ENCODE peak calls at places on chromosomes 16 and 17, in four cellular contexts. B is thoracic aorta, O is colonic mucosa, G is OCI-LY7. F is an unnamed sample.

GRCh38 chr17:76317535-76317934 is 9.5 kb upstream of the QRICH2 start:
- DNase-seq in B (no peak), O (no peak), G (no peak), F (no peak)

GRCh38 chr16:68866933-68867332 is 23.6 kb downstream of the TANGO6 start:
- DNase-seq in B (no peak), O (no peak), G (no peak), F (no peak)

GRCh38 chr17:17824119-17824779 is 12.5 kb downstream of the SREBF1 start:
- DNase-seq in B (no peak), O (peak), G (peak), F (no peak)

GRCh38 chr17:82560802-82561428 is 41.4 kb downstream of the FOXK2 start:
- DNase-seq in B (no peak), O (no peak), G (no peak), F (no peak)

GRCh38 chr17:22512997-22513538 is 820.7 kb downstream of the KCNJ18 start:
- DNase-seq in B (no peak), O (no peak), G (no peak), F (no peak)

GRCh38 chr17:32588982-32589381 is 102.2 kb downstream of the CDK5R1 start:
- DNase-seq in B (no peak), O (no peak), G (no peak), F (no peak)

GRCh38 chr17:11612956-11613355 is 14.7 kb downstream of the DNAH9 start:
- DNase-seq in B (no peak), O (no peak), G (no peak), F (no peak)

GRCh38 chr17:44279586-44280344 is 11.8 kb upstream of the SLC4A1 start:
- DNase-seq in B (peak), O (peak), G (peak), F (peak)

GRCh38 chr16:8070501-8070900 is 519.8 kb downstream of the TMEM114 start:
- DNase-seq in B (no peak), O (no peak), G (no peak), F (no peak)

GRCh38 chr16:29009838-29010166 is 24.9 kb downstream of the LAT start:
- DNase-seq in B (no peak), O (no peak), G (no peak), F (no peak)

GRCh38 chr16:29012913-29013641 is 28.2 kb downstream of the LAT start:
- DNase-seq in B (no peak), O (no peak), G (no peak), F (no peak)

GRCh38 chr16:29011851-29012250 is 27.0 kb downstream of the LAT start:
- DNase-seq in B (no peak), O (no peak), G (no peak), F (no peak)

GRCh38 chr16:29009050-29009837 is 24.4 kb downstream of the LAT start:
- DNase-seq in B (no peak), O (no peak), G (no peak), F (no peak)

GRCh38 chr16:29011112-29011511 is 26.3 kb downstream of the LAT start:
- DNase-seq in B (no peak), O (no peak), G (no peak), F (no peak)
- TF ChIP-seq CTCF in B (no peak), O (no peak), G (no peak), F (no peak)

DNA sequence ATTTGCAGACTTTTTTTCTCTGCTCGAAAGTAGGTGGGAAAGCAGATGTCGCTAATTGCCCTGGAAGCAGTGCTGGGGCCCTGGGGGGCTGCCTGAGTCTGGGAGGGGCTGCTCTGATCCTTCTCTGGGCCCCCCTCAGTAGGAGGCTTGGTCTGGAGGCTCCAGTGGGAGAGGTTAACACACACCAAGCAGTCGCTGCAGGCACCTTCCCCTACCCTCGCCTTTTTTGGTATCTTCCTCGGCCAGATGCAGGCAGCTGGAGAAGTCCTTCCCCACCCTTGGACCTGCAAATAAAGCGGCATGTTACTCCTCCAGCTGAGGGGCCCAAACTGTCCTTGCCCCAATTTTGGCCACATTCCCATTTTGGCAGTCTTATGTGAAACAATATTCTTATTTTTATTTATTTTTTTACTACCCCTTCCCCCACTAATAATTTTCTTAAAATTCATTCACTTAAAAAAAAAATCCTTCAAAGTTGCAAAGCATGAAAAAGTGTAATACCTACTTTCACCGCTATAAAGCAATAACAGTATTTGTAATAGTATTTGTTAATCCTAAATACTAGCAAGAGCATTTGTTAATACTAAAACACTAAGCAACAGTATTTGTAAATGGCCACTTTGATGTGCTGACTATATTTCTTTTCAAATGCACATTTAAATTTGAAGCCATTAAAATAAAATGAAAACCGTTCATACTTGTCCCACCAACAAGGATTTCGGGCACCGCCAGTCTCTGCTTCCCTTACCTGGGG is 15.0 kb downstream of the C16orf46 start:
- DNase-seq in B (no peak), O (no peak), G (no peak), F (no peak)
- TF ChIP-seq CTCF in B (no peak), O (no peak), G (no peak), F (no peak)

GRCh38 chr16:89411335-89411850 is 79.0 kb downstream of the ANKRD11 start:
- DNase-seq in B (no peak), O (no peak), G (no peak), F (no peak)

GRCh38 chr16:89410322-89410721 is 80.0 kb downstream of the ANKRD11 start:
- DNase-seq in B (no peak), O (no peak), G (no peak), F (no peak)

GRCh38 chr16:89409161-89409711 is 81.1 kb downstream of the ANKRD11 start:
- DNase-seq in B (no peak), O (no peak), G (no peak), F (no peak)

GRCh38 chr16:89412811-89413210 is 77.5 kb downstream of the ANKRD11 start:
- DNase-seq in B (no peak), O (no peak), G (no peak), F (no peak)

GRCh38 chr16:89410794-89411309 is 79.5 kb downstream of the ANKRD11 start:
- DNase-seq in B (peak), O (peak), G (no peak), F (peak)
- TF ChIP-seq CTCF in B (no peak), O (no peak), G (no peak), F (peak)

GRCh38 chr17:51371732-51372151 is 111.4 kb downstream of the UTP18 start:
- DNase-seq in B (no peak), O (peak), G (peak), F (no peak)
- TF ChIP-seq CTCF in B (no peak), O (peak), G (peak), F (peak)

F was measured in AG04449.